ENCODE peak calls at places on chromosomes 4 and X, in nine cellular contexts. V, X, C, M, N, O, J, G and Z are unnamed samples.

GRCh38 chr4:15963001-15963451 is at the start of gene FGFBP2:
- DNase-seq in X (no peak), G (peak), J (peak), N (no peak), C (no peak), V (peak), M (no peak), O (peak), Z (no peak)

GRCh38 chr4:168421671-168422070 is 58.6 kb downstream of the DDX60L start:
- DNase-seq in J (peak), V (no peak), N (no peak), X (no peak), M (no peak), O (no peak), C (no peak), G (no peak), Z (no peak)

GRCh38 chrX:12819231-12819630 is 28.0 kb downstream of the PRPS2 start:
- DNase-seq in X (no peak), M (no peak), G (no peak), N (no peak), O (no peak), C (no peak), J (no peak), V (no peak), Z (no peak)

GRCh38 chrX:135086197-135086854 is 34.0 kb downstream of the ETDB start:
- DNase-seq in J (peak), C (no peak), N (peak), G (no peak), M (peak), V (no peak), X (no peak), O (peak), Z (peak)

GRCh38 chr4:183996868-183997267 is 91.8 kb downstream of the STOX2 start:
- DNase-seq in N (no peak), C (no peak), M (no peak), J (no peak), V (no peak), G (no peak), O (no peak), X (no peak), Z (no peak)

GRCh38 chrX:27815209-27815608 is 7.4 kb downstream of the MAGEB10 start:
- DNase-seq in J (peak), C (no peak), M (no peak), G (no peak), O (no peak), X (no peak), N (no peak), V (no peak), Z (no peak)

GRCh38 chr4:44583393-44583792 is 68.0 kb downstream of the YIPF7 start:
- DNase-seq in C (no peak), G (no peak), V (no peak), J (no peak), X (no peak), N (no peak), O (peak), M (no peak), Z (no peak)

GRCh38 chrX:63750846-63751245 is 34.2 kb downstream of the ARHGEF9 start:
- DNase-seq in M (no peak), V (no peak), C (no peak), G (no peak), N (no peak), J (no peak), O (no peak), X (no peak), Z (no peak)

GRCh38 chr4:176013466-176014247 is 52.0 kb upstream of the WDR17 start:
- DNase-seq in M (no peak), C (no peak), G (no peak), N (no peak), X (no peak), J (no peak), V (no peak), O (peak), Z (no peak)

GRCh38 chr4:123743821-123744220 is 347.2 kb downstream of the SPRY1 start:
- DNase-seq in G (no peak), J (no peak), M (no peak), C (no peak), X (no peak), O (no peak), N (no peak), V (no peak), Z (no peak)

GRCh38 chrX:22634081-22634480 is 361.4 kb downstream of the CBLL2 start:
- DNase-seq in J (no peak), O (no peak), M (no peak), V (no peak), N (no peak), C (no peak), G (no peak), X (no peak), Z (no peak)

GRCh38 chr4:173013232-173013932 is 155.2 kb upstream of the GALNT7 start:
- DNase-seq in G (peak), V (no peak), X (peak), J (no peak), C (no peak), N (peak), O (peak), M (peak), Z (no peak)

GRCh38 chr4:41409095-41409494 is 128.9 kb upstream of the LIMCH1 start:
- DNase-seq in V (no peak), N (no peak), C (no peak), M (no peak), J (no peak), O (no peak), G (no peak), X (no peak), Z (no peak)

DNA sequence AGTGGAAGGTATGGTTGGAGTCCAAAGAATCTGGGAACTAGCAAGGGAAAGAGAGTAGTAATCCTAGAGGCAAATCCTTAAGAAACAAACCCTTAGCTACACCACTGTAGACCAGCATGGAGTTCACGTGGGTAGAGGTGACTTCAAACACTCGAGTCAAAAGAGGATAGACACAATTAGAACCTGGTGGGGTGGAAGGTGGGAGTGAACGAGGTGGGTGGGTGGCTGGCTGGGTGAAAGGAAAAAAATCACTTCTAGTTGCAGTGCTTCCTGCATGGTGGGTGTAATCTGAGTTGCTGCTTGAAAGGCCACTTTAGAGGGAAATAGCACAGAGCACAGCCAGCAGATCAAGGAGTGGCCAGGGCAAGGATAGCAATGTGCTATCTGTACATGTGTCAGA is 356.1 kb downstream of the GRIA2 start:
- DNase-seq in V (no peak), N (no peak), M (no peak), O (no peak), X (no peak), G (no peak), C (no peak), J (no peak), Z (no peak)
- TF ChIP-seq POLR2A in V (no peak), N (no peak), M (no peak), O (no peak), X (no peak), G (no peak), C (no peak), J (no peak), Z (no peak)

GRCh38 chr4:99563310-99564186 is at the start of gene TRMT10A:
- DNase-seq in N (peak), J (peak), O (peak), G (peak), X (peak), M (peak), V (peak), C (peak), Z (peak)
- TF ChIP-seq POLR2A in N (peak), J (no peak), O (peak), G (peak), X (peak), M (peak), V (peak), C (peak), Z (peak)

GRCh38 chr4:82721819-82722423 is 76.7 kb downstream of the SCD5 start:
- DNase-seq in G (peak), V (no peak), J (peak), N (peak), M (no peak), C (no peak), O (peak), X (no peak), Z (no peak)
- TF ChIP-seq POLR2A in G (no peak), V (no peak), J (no peak), N (no peak), M (no peak), C (no peak), O (no peak), X (no peak), Z (no peak)

DNA sequence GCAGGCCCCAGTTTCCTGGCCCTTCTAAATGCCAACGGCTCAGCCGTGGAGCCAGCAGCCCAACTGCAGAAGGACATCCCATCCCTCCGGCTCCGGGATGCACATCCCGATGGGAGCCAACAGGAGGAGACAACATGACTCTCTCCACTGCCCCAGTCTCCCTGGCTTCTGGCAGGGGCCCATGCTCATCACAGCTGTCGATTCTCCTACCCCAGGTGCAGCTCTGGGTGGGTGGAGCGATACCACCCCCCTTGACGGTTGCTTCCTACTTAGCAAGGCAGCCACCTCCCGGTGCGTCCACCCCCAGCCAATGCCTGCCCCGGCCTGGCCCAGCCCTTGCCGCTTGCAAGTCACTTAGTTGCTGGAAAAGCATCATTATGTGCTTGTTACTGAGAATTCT is 19.5 kb downstream of the ZNF275 start:
- DNase-seq in J (no peak), X (peak), O (no peak), M (no peak), N (no peak), C (no peak), G (no peak), V (no peak), Z (no peak)
- TF ChIP-seq POLR2A in J (no peak), X (no peak), O (no peak), M (no peak), N (no peak), C (no peak), G (no peak), V (no peak), Z (no peak)

DNA sequence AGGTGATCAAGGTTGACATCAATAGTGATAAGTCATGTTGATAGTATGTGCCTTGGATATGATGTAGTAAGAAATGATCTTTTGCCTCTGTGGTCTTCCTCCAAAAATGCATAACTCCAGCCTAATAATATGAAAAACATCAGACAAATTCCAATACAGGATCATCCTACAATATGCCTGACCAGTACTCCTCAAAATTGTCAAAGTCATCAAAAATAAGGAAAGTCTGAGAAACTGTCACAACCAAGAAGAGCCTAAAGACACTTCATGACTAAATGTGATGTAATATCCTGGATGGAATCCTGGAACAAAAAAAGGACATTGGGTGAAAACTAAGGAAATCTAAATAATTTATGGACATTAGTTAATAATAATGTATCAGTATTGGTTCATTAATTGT is 50.3 kb upstream of the LCORL start:
- DNase-seq in V (no peak), M (no peak), X (no peak), O (no peak), C (no peak), N (no peak), G (no peak), J (no peak), Z (no peak)
- TF ChIP-seq POLR2A in V (no peak), M (no peak), X (no peak), O (no peak), C (no peak), N (no peak), G (no peak), J (no peak), Z (no peak)

GRCh38 chr4:84879651-84880200 is 86.8 kb downstream of the WDFY3 start:
- DNase-seq in C (no peak), X (no peak), N (no peak), V (no peak), O (no peak), G (no peak), J (no peak), M (no peak), Z (no peak)
- TF ChIP-seq POLR2A in C (no peak), X (no peak), N (no peak), V (no peak), O (no peak), G (no peak), J (no peak), M (no peak), Z (no peak)

DNA sequence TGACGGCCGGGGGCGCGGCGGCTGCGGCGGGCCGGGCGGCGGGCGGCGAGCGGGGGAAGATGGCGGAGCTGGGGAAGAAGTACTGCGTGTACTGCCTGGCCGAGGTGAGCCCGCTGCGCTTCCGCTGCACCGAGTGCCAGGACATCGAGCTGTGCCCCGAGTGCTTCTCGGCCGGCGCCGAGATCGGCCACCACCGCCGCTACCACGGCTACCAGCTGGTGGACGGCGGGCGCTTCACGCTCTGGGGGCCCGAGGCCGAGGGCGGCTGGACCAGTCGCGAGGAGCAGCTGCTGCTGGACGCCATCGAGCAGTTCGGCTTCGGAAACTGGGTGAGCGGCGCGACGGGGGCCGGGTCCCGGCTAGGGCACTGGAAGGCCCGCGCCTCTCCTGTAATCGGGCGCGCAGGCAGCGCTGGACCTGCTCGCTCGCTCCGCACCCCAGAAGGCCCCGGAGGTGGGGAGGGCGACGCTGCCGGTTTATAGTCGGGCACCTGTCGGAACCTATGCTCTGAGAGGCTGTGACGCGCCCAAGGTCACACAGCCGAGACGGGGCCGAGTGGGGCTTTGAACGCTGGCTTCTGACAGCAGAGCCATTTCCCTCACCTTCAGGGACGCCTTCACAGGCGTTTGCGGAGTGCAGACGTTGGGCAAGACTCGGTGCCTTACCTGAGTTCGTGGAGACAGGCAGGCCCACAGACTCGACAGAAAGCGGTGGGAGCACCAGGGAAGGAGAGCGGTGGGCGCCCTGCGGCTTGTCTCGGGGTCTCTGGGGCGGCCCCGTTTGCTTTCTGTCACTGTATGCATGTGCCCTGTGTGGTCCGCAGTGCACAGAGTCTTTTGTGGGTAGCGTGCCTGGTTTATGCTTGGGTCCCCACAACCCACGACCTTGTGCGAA is 596 bp downstream of the TADA2B start:
- DNase-seq in N (peak), V (peak), G (peak), X (peak), M (no peak), C (peak), J (no peak), O (peak), Z (peak)
- TF ChIP-seq POLR2A in N (peak), V (no peak), G (no peak), X (no peak), M (peak), C (peak), J (no peak), O (no peak), Z (peak)

GRCh38 chr4:152936446-152937279 is 540 bp downstream of the FHDC1 start:
- DNase-seq in M (no peak), V (peak), X (no peak), G (peak), C (no peak), O (peak), N (peak), J (no peak), Z (peak)

GRCh38 chr4:152937280-152937534 is 1.1 kb downstream of the FHDC1 start:
- DNase-seq in C (no peak), V (peak), X (no peak), M (no peak), J (no peak), G (no peak), N (no peak), O (no peak), Z (no peak)

GRCh38 chr4:152937535-152938236 is 1.6 kb downstream of the FHDC1 start:
- DNase-seq in J (no peak), X (no peak), M (no peak), G (peak), C (no peak), N (peak), O (peak), V (peak), Z (peak)

GRCh38 chr4:152935138-152935537 is 985 bp upstream of the FHDC1 start:
- DNase-seq in V (peak), N (peak), X (no peak), O (peak), G (peak), C (no peak), M (no peak), J (peak), Z (no peak)

DNA sequence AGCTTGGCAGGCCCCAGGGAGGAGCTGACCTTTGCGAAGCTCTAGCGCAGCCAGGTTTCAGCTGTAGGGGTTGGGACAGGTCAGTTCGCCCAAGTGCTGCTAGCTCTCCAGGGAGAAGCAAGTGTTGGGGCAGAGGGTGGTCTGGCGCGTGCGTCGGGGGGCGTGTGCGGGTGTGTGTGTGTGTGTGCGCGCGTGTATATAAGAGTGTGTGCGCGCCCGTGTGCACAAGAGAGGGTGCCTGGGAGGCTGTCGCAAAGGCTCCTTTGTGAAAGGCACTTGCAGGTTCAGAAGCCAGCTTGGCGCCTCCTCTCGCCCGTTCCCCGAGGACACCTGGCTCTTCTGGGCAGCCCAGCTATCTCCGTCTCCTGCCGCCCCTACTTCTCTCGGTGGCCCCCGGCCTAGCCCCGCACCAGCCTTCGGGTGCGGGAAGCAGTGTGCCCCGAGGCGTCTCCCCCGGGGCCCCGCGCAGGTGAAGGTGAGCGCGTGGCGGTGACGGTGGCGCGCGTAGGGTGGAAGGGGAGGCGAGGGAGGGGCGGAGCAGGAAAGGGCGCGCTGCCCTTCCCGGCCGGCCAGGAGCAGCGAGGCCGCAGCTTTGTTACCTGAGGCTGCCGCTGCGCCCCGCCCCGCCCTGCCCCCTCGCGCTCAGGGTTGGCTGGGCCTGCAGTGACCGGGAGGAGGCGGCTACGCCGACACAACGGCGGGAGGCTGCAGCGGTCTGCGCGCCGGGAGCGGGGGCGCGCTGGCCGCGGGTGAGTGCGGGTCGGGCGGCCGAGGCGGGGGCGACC is at the start of gene FHDC1:
- DNase-seq in N (peak), C (no peak), V (peak), M (no peak), O (peak), X (no peak), J (peak), G (peak), Z (peak)
- TF ChIP-seq POLR2A in N (peak), C (no peak), V (no peak), M (peak), O (no peak), X (no peak), J (no peak), G (no peak), Z (no peak)